ENCODE peak calls at places on chromosomes 16 and 17, in four cellular contexts. O is Panc1, N is HepG2, Z is K562. T is an unnamed sample.

GRCh38 chr17:51768706-51769105 is 389.8 kb downstream of the CA10 start:
- DNase-seq in O (no peak), N (no peak), Z (no peak), T (no peak)

GRCh38 chr17:27520571-27521185 is 64.4 kb downstream of the KSR1 start:
- DNase-seq in O (no peak), N (peak), Z (no peak), T (no peak)

GRCh38 chr17:39461911-39462641 is 790 bp downstream of the CDK12 start:
- DNase-seq in O (no peak), N (peak), Z (peak), T (no peak)

GRCh38 chr16:19113577-19114358 is at the start of gene ITPRIPL2:
- DNase-seq in O (peak), N (peak), Z (peak), T (peak)

GRCh38 chr17:16997514-16998429 is 25.9 kb upstream of the TNFRSF13B start:
- DNase-seq in O (no peak), N (no peak), Z (no peak), T (no peak)

GRCh38 chr16:3020604-3021448 is 658 bp downstream of the TNFRSF12A start:
- DNase-seq in O (peak), N (peak), Z (peak), T (peak)

GRCh38 chr17:82647593-82648164 is 565 bp downstream of the WDR45B start:
- DNase-seq in O (no peak), N (no peak), Z (peak), T (no peak)

GRCh38 chr17:79747508-79748295 is 17.0 kb downstream of the ENPP7 start:
- DNase-seq in O (no peak), N (no peak), Z (no peak), T (no peak)

GRCh38 chr16:46961373-46962353 is 11.8 kb downstream of the DNAJA2 start:
- DNase-seq in O (no peak), N (no peak), Z (no peak), T (no peak)

GRCh38 chr17:61411944-61412859 is 12.6 kb downstream of the TBX2 start:
- DNase-seq in O (no peak), N (peak), Z (peak), T (peak)

GRCh38 chr17:31820691-31821435 is 38.2 kb downstream of the COPRS start:
- DNase-seq in O (no peak), N (no peak), Z (no peak), T (no peak)

GRCh38 chr16:2818278-2818876 is 1.3 kb downstream of the PRSS21 start:
- DNase-seq in O (no peak), N (no peak), Z (no peak), T (no peak)

GRCh38 chr17:31318298-31319190 is 2.9 kb downstream of the EVI2A start:
- DNase-seq in O (no peak), N (no peak), Z (no peak), T (no peak)

GRCh38 chr17:36597229-36597628 is 4.2 kb upstream of the MRM1 start:
- DNase-seq in O (no peak), N (no peak), Z (peak), T (no peak)

GRCh38 chr17:79114455-79115301 is 40.1 kb downstream of the ENGASE start:
- DNase-seq in O (no peak), N (no peak), Z (no peak), T (no peak)

GRCh38 chr17:79803997-79804855 is 7.3 kb upstream of the CBX8 start:
- DNase-seq in O (no peak), N (no peak), Z (no peak), T (no peak)

GRCh38 chr16:23025692-23026305 is 123.5 kb downstream of the USP31 start:
- DNase-seq in O (no peak), N (no peak), Z (no peak), T (no peak)

GRCh38 chr16:893360-893759 is 77.4 kb downstream of the LMF1 start:
- DNase-seq in O (no peak), N (no peak), Z (no peak), T (no peak)

GRCh38 chr16:89431158-89431584 is 59.2 kb downstream of the ANKRD11 start:
- DNase-seq in O (no peak), N (no peak), Z (no peak), T (no peak)

GRCh38 chr16:65744401-65744800 is 622.1 kb upstream of the CDH5 start:
- DNase-seq in O (no peak), N (no peak), Z (no peak), T (no peak)

GRCh38 chr16:67562526-67562917 is at the start of gene CTCF:
- DNase-seq in O (no peak), N (peak), Z (peak), T (peak)

GRCh38 chr16:56788435-56788834 is 58.5 kb downstream of the NUP93 start:
- DNase-seq in O (no peak), N (no peak), Z (no peak), T (no peak)

DNA sequence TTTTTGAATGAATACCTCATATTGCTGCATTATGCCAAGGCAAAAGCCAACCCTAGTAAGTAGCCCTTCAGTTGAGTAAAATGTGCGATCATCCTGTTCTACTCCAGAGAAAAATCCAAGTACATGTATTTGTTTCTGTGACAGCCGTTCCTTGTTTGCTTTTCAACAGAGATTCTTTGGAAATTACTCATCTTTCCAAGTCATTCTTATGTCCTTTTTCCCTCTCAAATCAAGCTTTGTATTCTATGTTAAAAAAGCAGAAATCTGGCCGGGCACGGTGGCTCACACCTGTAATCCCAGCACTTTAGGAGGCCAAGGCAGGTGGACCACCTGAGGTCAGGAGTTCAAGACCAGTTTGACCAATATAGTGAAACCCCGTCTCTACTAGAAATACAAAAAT is 112.9 kb upstream of the HAS3 start:
- DNase-seq in O (no peak), N (peak), Z (no peak), T (peak)
- TF ChIP-seq TCF7L2 in O (no peak), N (no peak), Z (no peak), T (no peak)

DNA sequence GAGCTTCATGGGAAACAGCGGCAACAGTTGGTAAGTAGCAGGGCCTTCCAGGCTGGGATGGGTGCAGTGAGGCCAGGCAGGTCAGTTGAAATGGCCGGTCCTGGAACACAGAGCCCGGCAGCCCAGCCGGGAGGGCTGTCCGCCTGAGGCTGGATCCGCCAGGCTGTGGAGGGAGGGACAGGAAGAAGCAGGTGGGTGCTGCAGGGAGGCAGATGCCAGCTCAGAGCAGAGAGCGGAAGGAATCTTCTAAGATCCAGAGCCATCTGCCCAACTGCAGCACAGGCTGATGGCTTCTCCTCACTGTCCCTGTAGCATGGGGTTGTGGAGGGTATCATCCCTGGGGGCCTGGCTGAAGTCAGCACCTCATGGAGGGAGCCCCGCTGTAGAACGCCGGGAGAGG is 609 bp downstream of the RNF112 start:
- DNase-seq in O (no peak), N (no peak), Z (no peak), T (no peak)
- TF ChIP-seq TCF7L2 in O (no peak), N (no peak), Z (no peak), T (no peak)

DNA sequence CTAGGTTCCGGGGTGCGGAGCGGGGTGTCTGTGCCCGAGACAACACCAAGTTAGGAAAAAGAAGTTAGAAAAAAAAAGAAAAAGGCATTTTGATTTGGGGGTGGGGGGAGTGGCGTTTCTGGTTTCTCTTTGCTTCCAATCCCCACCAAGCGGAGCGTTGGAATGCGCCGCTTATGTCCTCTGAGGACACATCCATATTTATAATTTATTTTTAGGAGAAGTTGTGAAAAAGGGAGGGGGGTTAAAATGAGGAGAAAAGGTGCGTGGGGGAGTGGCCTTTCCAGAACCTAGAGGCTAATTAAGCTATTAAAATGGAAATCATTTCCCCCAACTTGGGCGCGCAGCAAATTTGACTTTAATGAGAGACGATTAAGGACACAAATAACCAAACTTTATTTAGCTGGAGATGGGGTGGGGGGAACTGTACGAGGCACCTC is 232.1 kb downstream of the MRTFB start:
- DNase-seq in O (no peak), N (no peak), Z (no peak), T (no peak)
- TF ChIP-seq TCF7L2 in O (no peak), N (no peak), Z (no peak), T (no peak)

GRCh38 chr16:69345923-69346322 is 5.7 kb downstream of the TMED6 start:
- DNase-seq in O (no peak), N (no peak), Z (no peak), T (no peak)
- TF ChIP-seq TCF7L2 in O (no peak), N (no peak), Z (no peak), T (no peak)

DNA sequence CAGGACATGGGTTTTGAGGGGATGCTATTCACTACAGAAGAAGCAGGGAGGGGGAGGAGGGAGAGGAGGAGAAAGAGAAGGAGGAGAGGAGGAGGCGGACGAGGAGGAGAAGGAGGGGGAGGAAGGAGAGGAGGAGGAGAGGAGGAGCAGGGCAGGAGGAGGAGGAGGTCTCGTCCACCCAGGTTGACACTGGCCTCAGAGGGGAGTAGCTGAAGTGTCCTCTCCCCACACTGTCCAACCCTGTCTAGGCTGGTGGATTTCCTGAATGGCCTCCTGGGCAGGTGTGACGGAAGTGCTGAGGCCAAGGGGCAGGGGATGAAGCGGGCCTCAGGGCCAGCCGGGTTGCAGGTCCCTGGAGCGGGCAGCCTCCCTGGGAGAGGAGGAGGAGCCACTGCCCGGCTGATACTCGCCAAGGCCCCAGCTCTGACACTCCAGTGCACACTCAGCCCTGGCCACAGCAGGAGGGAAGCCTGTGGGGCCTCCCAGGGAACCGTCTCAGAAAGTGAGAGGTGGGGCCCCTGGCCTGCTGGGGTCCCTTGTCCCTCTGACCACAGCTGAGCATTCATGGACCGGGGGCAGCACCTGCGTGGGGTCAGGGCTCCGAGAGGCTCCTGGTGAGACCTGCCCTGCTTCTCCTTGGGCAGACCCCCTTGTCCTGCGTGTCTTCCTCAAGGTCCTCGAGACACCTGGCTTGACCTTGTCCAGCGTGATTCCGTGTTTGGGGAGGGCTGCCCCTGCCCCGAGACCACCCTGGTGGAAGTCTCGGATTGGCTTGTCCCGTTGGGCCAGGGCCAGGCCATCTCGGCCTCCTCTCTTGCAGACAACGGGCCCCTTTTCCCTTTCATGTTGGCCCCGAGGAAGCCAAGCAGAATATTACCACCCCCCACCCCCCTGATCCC is 200.6 kb upstream of the CIBAR2 start:
- DNase-seq in O (no peak), N (no peak), Z (no peak), T (no peak)
- TF ChIP-seq TCF7L2 in O (no peak), N (no peak), Z (no peak), T (no peak)

GRCh38 chr17:80926601-80927250 is 64.9 kb upstream of the CHMP6 start:
- DNase-seq in O (no peak), N (no peak), Z (no peak), T (no peak)

GRCh38 chr17:80924111-80924806 is 67.4 kb upstream of the CHMP6 start:
- DNase-seq in O (no peak), N (no peak), Z (no peak), T (no peak)

GRCh38 chr17:80923211-80924110 is 68.2 kb upstream of the CHMP6 start:
- DNase-seq in O (no peak), N (no peak), Z (no peak), T (no peak)

GRCh38 chr17:80925668-80926067 is 66.0 kb upstream of the CHMP6 start:
- DNase-seq in O (no peak), N (no peak), Z (no peak), T (no peak)

DNA sequence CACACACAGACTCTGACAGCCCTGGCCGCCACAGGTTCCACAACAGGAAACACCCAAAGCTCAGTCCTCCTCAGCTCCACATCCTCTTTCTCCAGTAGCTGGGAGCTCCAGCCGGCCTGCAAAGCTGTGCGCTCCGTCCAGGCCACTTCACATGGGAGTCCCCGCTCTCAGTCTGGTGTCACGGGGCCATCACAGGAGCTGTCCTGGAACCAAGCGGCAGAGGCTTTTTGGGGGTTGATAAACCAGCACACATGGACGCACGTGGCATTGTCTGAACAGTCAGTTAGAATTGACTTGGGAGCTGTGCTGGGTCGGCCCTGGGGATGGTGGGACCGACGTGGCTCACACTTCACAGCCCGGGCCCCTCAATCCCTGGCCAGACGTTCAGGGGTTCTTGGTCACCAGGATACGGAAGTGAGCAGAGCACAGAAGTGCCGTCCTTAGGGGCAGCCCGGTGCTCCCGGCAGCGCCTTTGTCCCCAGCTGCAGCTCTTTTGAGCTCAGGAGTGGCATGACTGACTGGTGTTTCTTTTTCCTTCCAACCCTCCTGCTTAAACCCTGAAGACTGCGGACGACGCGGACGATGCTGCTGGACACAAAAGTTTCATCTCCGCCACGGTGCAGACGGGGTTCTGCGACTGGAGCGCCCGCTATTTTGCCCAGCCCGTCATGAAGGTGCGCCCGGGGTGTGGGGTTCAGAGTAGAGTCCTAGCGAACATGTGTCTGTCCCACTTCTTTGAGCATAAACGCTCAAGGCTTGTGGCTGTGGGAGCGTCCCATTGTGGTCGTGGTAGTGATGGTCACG is 66.6 kb upstream of the CHMP6 start:
- DNase-seq in O (no peak), N (no peak), Z (no peak), T (no peak)
- TF ChIP-seq TCF7L2 in O (no peak), N (no peak), Z (no peak), T (no peak)

GRCh38 chr17:7841622-7842379 is 7.8 kb downstream of the KDM6B start:
- DNase-seq in O (no peak), N (peak), Z (peak), T (peak)

GRCh38 chr17:7841309-7841621 is 7.2 kb downstream of the KDM6B start:
- DNase-seq in O (no peak), N (no peak), Z (no peak), T (no peak)

GRCh38 chr17:7839890-7840260 is 5.9 kb downstream of the KDM6B start:
- DNase-seq in O (no peak), N (peak), Z (peak), T (no peak)

GRCh38 chr17:7840441-7840840 is 6.4 kb downstream of the KDM6B start:
- DNase-seq in O (no peak), N (no peak), Z (no peak), T (no peak)

DNA sequence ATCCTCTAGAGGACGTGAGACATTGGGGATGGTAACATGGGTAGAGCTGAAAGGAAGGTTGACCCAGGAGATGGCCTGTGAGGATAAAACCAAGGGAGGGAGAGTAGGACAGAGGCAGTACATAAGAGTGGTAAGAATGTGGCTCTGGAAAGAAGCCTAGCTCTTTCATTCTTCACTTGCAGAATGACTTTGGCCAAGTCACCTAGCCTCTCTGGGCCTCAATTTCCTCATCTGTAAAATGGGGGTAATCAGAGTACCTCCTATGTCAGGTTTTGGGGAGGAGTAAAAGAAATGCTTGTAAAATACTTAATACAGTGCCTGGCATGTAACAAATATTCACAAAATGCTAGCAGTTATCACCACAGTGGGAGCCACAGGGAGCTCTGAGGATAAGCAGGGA is 6.9 kb downstream of the KDM6B start:
- DNase-seq in O (no peak), N (no peak), Z (no peak), T (no peak)
- TF ChIP-seq TCF7L2 in O (no peak), N (no peak), Z (no peak), T (no peak)

T was measured in HCT116.